ENCODE peak calls at places on chromosomes 2 and 18, in eight cellular contexts. B is astrocyte of the spinal cord, Z is AG04450, U is fibroblast of the aortic adventitia, V is psoas muscle, R is right lobe of liver, M is NB4, W is ascending aorta. Y is an unnamed sample.

GRCh38 chr18:10488022-10488421 is 33.6 kb downstream of the APCDD1 start:
- DNase-seq in B (peak), Z (no peak), U (peak), V (no peak), R (no peak), M (no peak), W (no peak), Y (no peak)

GRCh38 chr18:79603321-79604204 is 76.0 kb upstream of the CTDP1 start:
- DNase-seq in B (no peak), Z (no peak), U (no peak), V (peak), R (peak), M (peak), W (no peak), Y (no peak)

GRCh38 chr2:75277111-75277510 is 77.8 kb upstream of the TACR1 start:
- DNase-seq in B (peak), Z (no peak), U (peak), V (no peak), R (no peak), M (no peak), W (no peak), Y (peak)

GRCh38 chr2:12261993-12262680 is 454.6 kb upstream of the TRIB2 start:
- DNase-seq in B (peak), Z (no peak), U (no peak), V (no peak), R (no peak), M (no peak), W (no peak), Y (peak)

GRCh38 chr18:11146947-11147345 is 2.4 kb downstream of the PIEZO2 start:
- DNase-seq in B (no peak), Z (no peak), U (no peak), V (no peak), R (no peak), M (no peak), W (no peak), Y (no peak)

GRCh38 chr2:40168032-40168431 is 283.9 kb downstream of the SLC8A1 start:
- DNase-seq in B (no peak), Z (no peak), U (peak), V (no peak), R (no peak), M (no peak), W (no peak), Y (no peak)

GRCh38 chr2:2574401-2575184 is 243.5 kb upstream of the MYT1L start:
- DNase-seq in B (no peak), Z (no peak), U (no peak), V (peak), R (no peak), M (no peak), W (peak), Y (no peak)

GRCh38 chr2:2324119-2324518 is 7.0 kb downstream of the MYT1L start:
- DNase-seq in B (no peak), Z (no peak), U (no peak), V (no peak), R (no peak), M (no peak), W (no peak), Y (no peak)

GRCh38 chr2:130261970-130262760 is 63.9 kb upstream of the TUBA3E start:
- DNase-seq in B (no peak), Z (no peak), U (no peak), V (no peak), R (no peak), M (no peak), W (no peak), Y (peak)

GRCh38 chr2:47034973-47035609 is 119.5 kb upstream of the MCFD2 start:
- DNase-seq in B (no peak), Z (no peak), U (no peak), V (no peak), R (peak), M (peak), W (peak), Y (no peak)

GRCh38 chr2:218003994-218004419 is 1.2 kb upstream of the TNS1 start:
- DNase-seq in B (peak), Z (peak), U (peak), V (peak), R (no peak), M (peak), W (peak), Y (peak)

GRCh38 chr2:37671013-37671815 is at the start of gene CDC42EP3:
- DNase-seq in B (no peak), Z (no peak), U (peak), V (peak), R (peak), M (peak), W (peak), Y (peak)

GRCh38 chr18:36364911-36365624 is 67.6 kb downstream of the FHOD3 start:
- DNase-seq in B (no peak), Z (no peak), U (no peak), V (no peak), R (no peak), M (no peak), W (peak), Y (no peak)

GRCh38 chr2:48699377-48699951 is 56.1 kb downstream of the LHCGR start:
- DNase-seq in B (peak), Z (no peak), U (no peak), V (no peak), R (no peak), M (no peak), W (no peak), Y (no peak)

GRCh38 chr18:69397096-69397495 is 3.6 kb upstream of the DOK6 start:
- DNase-seq in B (peak), Z (no peak), U (no peak), V (no peak), R (no peak), M (no peak), W (no peak), Y (peak)

GRCh38 chr2:144331652-144332355 is 188.1 kb downstream of the ZEB2 start:
- DNase-seq in B (no peak), Z (no peak), U (peak), V (no peak), R (peak), M (no peak), W (peak), Y (no peak)

GRCh38 chr2:158725496-158725895 is 69.6 kb upstream of the DAPL1 start:
- DNase-seq in B (no peak), Z (no peak), U (no peak), V (no peak), R (no peak), M (no peak), W (no peak), Y (no peak)

GRCh38 chr2:3662239-3662638 is 4.2 kb downstream of the ALLC start:
- DNase-seq in B (no peak), Z (no peak), U (no peak), V (no peak), R (no peak), M (peak), W (peak), Y (peak)

GRCh38 chr2:135799738-135800137 is 37.2 kb downstream of the LCT start:
- DNase-seq in B (no peak), Z (no peak), U (no peak), V (no peak), R (no peak), M (no peak), W (no peak), Y (no peak)

GRCh38 chr2:58137856-58138255 is 91.2 kb downstream of the VRK2 start:
- DNase-seq in B (no peak), Z (no peak), U (peak), V (no peak), R (no peak), M (no peak), W (no peak), Y (no peak)

GRCh38 chr2:160956243-160956802 is 203.9 kb upstream of the TANK start:
- DNase-seq in B (no peak), Z (no peak), U (peak), V (peak), R (no peak), M (no peak), W (peak), Y (peak)

GRCh38 chr18:907171-907879 is 2.7 kb downstream of the ADCYAP1 start:
- DNase-seq in B (no peak), Z (no peak), U (no peak), V (peak), R (peak), M (no peak), W (no peak), Y (no peak)

GRCh38 chr18:58310517-58310916 is 266.5 kb downstream of the NEDD4L start:
- DNase-seq in B (no peak), Z (no peak), U (no peak), V (peak), R (peak), M (no peak), W (no peak), Y (peak)

GRCh38 chr2:223760838-223761502 is 76.4 kb downstream of the AP1S3 start:
- DNase-seq in B (peak), Z (no peak), U (peak), V (no peak), R (peak), M (peak), W (peak), Y (peak)

GRCh38 chr18:10271481-10271880 is 183.0 kb upstream of the APCDD1 start:
- DNase-seq in B (no peak), Z (no peak), U (peak), V (no peak), R (no peak), M (no peak), W (no peak), Y (no peak)

GRCh38 chr2:172480301-172481218 is 53.2 kb downstream of the ITGA6 start:
- DNase-seq in B (peak), Z (no peak), U (peak), V (peak), R (peak), M (peak), W (no peak), Y (peak)

GRCh38 chr2:66897181-66897580 is 462.3 kb downstream of the MEIS1 start:
- DNase-seq in B (peak), Z (no peak), U (peak), V (no peak), R (no peak), M (no peak), W (no peak), Y (no peak)

GRCh38 chr2:210660-211059 is 53.2 kb downstream of the SH3YL1 start:
- DNase-seq in B (no peak), Z (no peak), U (no peak), V (no peak), R (no peak), M (no peak), W (no peak), Y (no peak)

GRCh38 chr2:159285433-159285832 is 1.1 kb downstream of the WDSUB1 start:
- DNase-seq in B (no peak), Z (no peak), U (no peak), V (no peak), R (no peak), M (no peak), W (no peak), Y (no peak)

GRCh38 chr2:122706757-122707223 is 951.3 kb downstream of the TSN start:
- DNase-seq in B (no peak), Z (no peak), U (no peak), V (no peak), R (peak), M (peak), W (no peak), Y (peak)

GRCh38 chr2:241692448-241692847 is 5.8 kb upstream of the DTYMK start:
- DNase-seq in B (peak), Z (peak), U (peak), V (peak), R (no peak), M (no peak), W (no peak), Y (peak)

GRCh38 chr18:26575865-26576217 is 27.5 kb upstream of the KCTD1 start:
- DNase-seq in B (no peak), Z (no peak), U (no peak), V (no peak), R (no peak), M (no peak), W (no peak), Y (no peak)

GRCh38 chr2:96819101-96819875 is 3.2 kb downstream of the CNNM3 start:
- DNase-seq in B (no peak), Z (no peak), U (no peak), V (no peak), R (peak), M (peak), W (no peak), Y (no peak)

GRCh38 chr2:96817882-96818281 is 1.8 kb downstream of the CNNM3 start:
- DNase-seq in B (no peak), Z (no peak), U (no peak), V (no peak), R (no peak), M (no peak), W (no peak), Y (no peak)

GRCh38 chr2:96822786-96823185 is 6.7 kb downstream of the CNNM3 start:
- DNase-seq in B (no peak), Z (no peak), U (no peak), V (no peak), R (no peak), M (no peak), W (no peak), Y (no peak)

GRCh38 chr2:96821113-96821512 is 5.0 kb downstream of the CNNM3 start:
- DNase-seq in B (no peak), Z (no peak), U (no peak), V (no peak), R (no peak), M (no peak), W (no peak), Y (no peak)

GRCh38 chr2:96819876-96820511 is 3.9 kb downstream of the CNNM3 start:
- DNase-seq in B (no peak), Z (no peak), U (no peak), V (peak), R (no peak), M (no peak), W (no peak), Y (no peak)
- TF ChIP-seq CTCF in B (no peak), Z (no peak), U (no peak), V (no peak), R (peak), M (no peak), W (no peak), Y (no peak)

GRCh38 chr2:219737270-219737691 is 109.9 kb downstream of the SLC4A3 start:
- DNase-seq in B (peak), Z (peak), U (peak), V (no peak), R (no peak), M (peak), W (no peak), Y (no peak)
- TF ChIP-seq CTCF in B (peak), Z (peak), U (peak), V (peak), R (no peak), M (no peak), W (peak), Y (peak)

DNA sequence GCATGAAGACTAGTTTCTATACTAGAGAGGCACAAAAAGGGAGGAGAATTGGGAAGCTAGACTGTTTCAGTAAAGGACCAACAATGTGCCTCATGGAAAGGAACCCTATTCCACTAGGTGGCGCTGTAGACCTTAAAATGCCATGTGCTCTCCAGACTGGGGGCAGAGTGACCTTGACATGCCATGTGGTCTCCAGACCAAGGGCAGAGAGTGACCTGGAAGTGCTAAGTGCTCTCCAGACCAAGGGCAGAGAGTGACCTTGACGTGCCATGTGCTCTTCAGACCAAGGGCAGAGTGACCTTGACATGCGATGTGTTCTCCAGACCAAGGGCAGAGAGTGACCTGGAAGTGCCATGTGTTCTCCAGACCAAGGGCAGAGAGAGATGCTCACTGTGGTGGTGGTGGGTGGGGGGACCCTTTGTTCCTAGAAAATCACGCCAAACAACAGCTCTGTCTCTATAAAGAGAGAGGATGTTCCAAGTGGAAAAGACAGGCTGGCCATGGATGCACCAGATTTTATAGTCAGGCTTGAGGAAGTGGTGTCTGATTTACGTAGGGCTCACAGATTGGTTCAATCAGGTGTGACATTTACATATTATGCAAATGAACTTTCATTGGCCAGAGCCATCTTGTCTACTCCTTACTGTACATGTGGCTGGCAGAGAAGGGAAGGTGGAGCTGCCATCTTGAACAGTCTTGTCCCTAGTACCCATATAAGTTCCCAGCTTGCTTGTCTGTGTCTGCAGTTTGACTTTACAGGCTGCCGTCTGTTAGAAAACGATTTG is 344.0 kb upstream of the DDX18 start:
- DNase-seq in B (no peak), Z (no peak), U (no peak), V (no peak), R (no peak), M (peak), W (no peak), Y (peak)
- TF ChIP-seq CTCF in B (peak), Z (no peak), U (no peak), V (peak), R (peak), M (peak), W (no peak), Y (peak)

GRCh38 chr2:118554616-118555015 is 292.8 kb downstream of the EN1 start:
- DNase-seq in B (no peak), Z (no peak), U (peak), V (no peak), R (no peak), M (no peak), W (no peak), Y (peak)
- TF ChIP-seq CTCF in B (peak), Z (peak), U (peak), V (no peak), R (no peak), M (no peak), W (no peak), Y (peak)

DNA sequence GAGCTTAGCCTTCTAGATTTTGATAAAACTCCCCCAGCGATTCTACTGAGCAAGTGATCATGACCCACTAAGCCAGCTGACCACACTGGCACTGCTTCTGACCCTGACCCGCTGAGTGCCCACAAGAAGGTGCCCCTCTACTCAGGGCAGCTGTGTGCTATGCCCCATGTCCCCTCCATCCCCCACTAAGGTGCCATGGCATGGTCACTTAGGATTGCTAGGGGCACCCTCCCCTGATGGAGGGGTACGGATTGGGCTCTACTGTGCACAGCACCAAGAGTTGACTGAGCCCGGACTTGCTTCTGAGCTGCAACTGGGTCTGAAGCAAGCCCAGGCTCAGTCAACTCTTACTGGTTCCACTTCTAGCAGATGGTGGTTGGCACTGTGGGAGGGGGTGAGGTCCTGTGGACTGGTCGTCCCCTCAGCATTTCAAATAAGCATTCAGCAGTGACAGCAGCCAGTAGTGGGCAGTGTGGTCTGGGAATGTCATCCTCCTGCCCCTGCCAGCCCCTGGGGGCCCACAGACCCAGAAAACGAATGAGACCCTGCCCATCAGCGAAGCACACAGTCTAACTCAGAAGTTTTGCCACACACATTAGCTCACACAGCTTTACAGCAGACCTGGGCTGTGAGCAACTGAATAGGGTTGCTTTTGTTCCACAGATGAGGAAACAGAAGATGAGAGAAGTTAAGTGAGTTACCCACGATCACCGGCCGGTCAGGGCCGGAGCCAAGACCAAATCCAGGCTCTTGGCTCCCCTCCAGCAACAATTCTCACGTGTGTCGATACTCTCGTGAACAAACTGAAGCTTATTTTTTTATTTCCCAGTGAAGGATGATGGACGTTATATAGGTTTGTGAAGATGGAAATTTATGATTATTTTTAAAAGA is 52.1 kb upstream of the FOSL2 start:
- DNase-seq in B (no peak), Z (no peak), U (no peak), V (peak), R (no peak), M (no peak), W (no peak), Y (no peak)
- TF ChIP-seq CTCF in B (peak), Z (peak), U (no peak), V (no peak), R (no peak), M (peak), W (no peak), Y (no peak)

GRCh38 chr2:217001740-217002139 is 141.9 kb upstream of the TNP1 start:
- DNase-seq in B (no peak), Z (no peak), U (no peak), V (no peak), R (no peak), M (no peak), W (no peak), Y (no peak)

GRCh38 chr2:217006217-217006616 is 146.4 kb upstream of the TNP1 start:
- DNase-seq in B (no peak), Z (no peak), U (no peak), V (no peak), R (no peak), M (no peak), W (no peak), Y (no peak)

GRCh38 chr2:216996279-216996845 is 136.5 kb upstream of the TNP1 start:
- DNase-seq in B (peak), Z (no peak), U (no peak), V (no peak), R (no peak), M (no peak), W (no peak), Y (no peak)

GRCh38 chr2:217004636-217005035 is 144.8 kb upstream of the TNP1 start:
- DNase-seq in B (no peak), Z (no peak), U (no peak), V (no peak), R (no peak), M (no peak), W (no peak), Y (no peak)

DNA sequence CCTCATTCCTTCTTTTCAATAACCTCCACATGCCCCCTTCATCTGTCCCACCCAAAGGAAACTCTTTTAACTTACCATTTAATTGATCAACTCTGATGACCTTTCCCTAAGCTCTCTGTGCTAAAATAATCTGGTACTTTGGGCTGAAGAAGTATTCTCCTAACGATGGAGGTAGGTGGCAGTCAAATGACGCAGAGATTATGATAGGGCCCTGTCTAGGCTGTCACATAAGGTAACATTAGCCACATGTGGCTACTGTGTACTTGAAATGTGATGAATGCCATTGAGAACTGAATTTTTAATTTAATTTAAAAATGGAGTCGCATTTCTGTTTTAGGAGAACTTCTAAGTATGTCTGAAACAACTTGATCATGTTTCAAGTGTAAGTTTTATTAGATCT is 140.5 kb upstream of the TNP1 start:
- DNase-seq in B (no peak), Z (no peak), U (no peak), V (no peak), R (no peak), M (peak), W (no peak), Y (no peak)
- TF ChIP-seq CTCF in B (no peak), Z (no peak), U (no peak), V (no peak), R (no peak), M (no peak), W (no peak), Y (no peak)

DNA sequence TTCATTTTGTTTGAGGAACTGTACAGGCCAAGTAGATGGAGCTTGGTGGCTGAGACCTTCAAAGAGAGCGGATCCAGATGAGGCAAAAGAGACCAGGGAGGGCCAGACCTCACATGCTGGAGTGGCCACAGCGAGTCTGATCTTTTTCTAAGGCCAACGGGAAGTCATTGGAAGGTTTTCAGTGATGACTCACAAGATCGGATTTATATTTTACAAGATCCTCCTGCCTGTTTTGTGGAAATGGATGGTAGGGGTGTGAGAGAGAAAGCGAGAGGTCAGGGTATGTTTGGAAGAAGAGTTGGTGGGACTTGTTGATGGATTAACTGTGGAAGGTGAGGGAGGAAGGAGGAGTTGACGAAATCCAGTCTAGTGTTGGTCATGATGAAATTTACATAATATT is 44.6 kb upstream of the TUBA3D start:
- DNase-seq in B (peak), Z (no peak), U (peak), V (no peak), R (no peak), M (no peak), W (no peak), Y (peak)
- TF ChIP-seq CTCF in B (no peak), Z (no peak), U (no peak), V (no peak), R (no peak), M (no peak), W (no peak), Y (no peak)

GRCh38 chr18:48540329-48541025 is 1.6 kb downstream of the CTIF start:
- DNase-seq in B (peak), Z (no peak), U (peak), V (peak), R (peak), M (peak), W (peak), Y (peak)
- TF ChIP-seq CTCF in B (peak), Z (peak), U (peak), V (peak), R (no peak), M (no peak), W (peak), Y (peak)

Y was measured in MCF 10A.